ENCODE peak calls at places on chromosomes 1 and 21, in four cellular contexts. P is GM23248, M is cardiac muscle cell, T is aorta. A is an unnamed sample.

GRCh38 chr1:216910081-216910840 is 187.0 kb upstream of the ESRRG start:
- DNase-seq in M (no peak), T (no peak), P (no peak), A (no peak)

GRCh38 chr1:109928591-109929111 is 18.0 kb downstream of the CSF1 start:
- DNase-seq in P (peak), M (peak), T (peak), A (no peak)

GRCh38 chr1:3501856-3502665 is 47.6 kb downstream of the ARHGEF16 start:
- DNase-seq in M (peak), P (peak), T (peak), A (no peak)

GRCh38 chr1:32393832-32394140 is 455 bp downstream of the BSDC1 start:
- DNase-seq in P (peak), M (no peak), T (no peak), A (no peak)

GRCh38 chr1:6472391-6472790 is 6.4 kb upstream of the TNFRSF25 start:
- DNase-seq in P (no peak), T (no peak), M (no peak), A (no peak)

GRCh38 chr1:15940110-15941043 is 35.5 kb downstream of the ZBTB17 start:
- DNase-seq in M (no peak), T (no peak), P (no peak), A (no peak)

GRCh38 chr1:210728437-210729149 is 399.9 kb downstream of the HHAT start:
- DNase-seq in T (no peak), M (no peak), P (no peak), A (no peak)

GRCh38 chr1:200741808-200742207 is 3.1 kb downstream of the CAMSAP2 start:
- DNase-seq in M (no peak), P (peak), T (no peak), A (no peak)

GRCh38 chr1:173503391-173503790 is 26.3 kb downstream of the PRDX6 start:
- DNase-seq in P (peak), M (peak), T (no peak), A (no peak)

GRCh38 chr1:201759194-201759814 is 69.7 kb upstream of the IPO9 start:
- DNase-seq in P (peak), M (no peak), T (no peak), A (no peak)

GRCh38 chr1:220274122-220274855 is 2.0 kb upstream of the RAB3GAP2 start:
- DNase-seq in T (no peak), M (no peak), P (peak), A (no peak)

GRCh38 chr1:30888391-30888790 is 20.2 kb downstream of the SDC3 start:
- DNase-seq in M (peak), P (peak), T (peak), A (no peak)

GRCh38 chr1:71046891-71047634 is 553 bp downstream of the PTGER3 start:
- DNase-seq in P (peak), M (no peak), T (peak), A (no peak)

GRCh38 chr1:24705260-24706073 is 39.8 kb upstream of the CLIC4 start:
- DNase-seq in M (peak), T (peak), P (peak), A (no peak)

GRCh38 chr1:101200513-101200912 is 36.3 kb upstream of the S1PR1 start:
- DNase-seq in T (no peak), P (peak), M (no peak), A (no peak)

GRCh38 chr1:46769028-46769740 is 29.7 kb upstream of the CYP4B1 start:
- DNase-seq in M (no peak), T (no peak), P (no peak), A (no peak)

GRCh38 chr1:107196973-107197562 is 56.2 kb downstream of the NTNG1 start:
- DNase-seq in M (peak), T (no peak), P (peak), A (peak)

GRCh38 chr1:207981976-207982375 is 71.1 kb upstream of the CD34 start:
- DNase-seq in T (no peak), M (peak), P (peak), A (peak)

GRCh38 chr1:223712856-223713494 is 636 bp downstream of the CAPN2 start:
- DNase-seq in P (peak), T (peak), M (peak), A (no peak)

GRCh38 chr1:186337554-186337953 is 37.5 kb downstream of the TPR start:
- DNase-seq in T (no peak), P (no peak), M (no peak), A (no peak)

GRCh38 chr1:246306415-246307037 is 200.6 kb downstream of the SMYD3 start:
- DNase-seq in T (no peak), M (no peak), P (peak), A (no peak)

GRCh38 chr21:42942244-42942643 is 16.8 kb upstream of the ERVH48-1 start:
- DNase-seq in T (no peak), M (no peak), P (no peak), A (no peak)

GRCh38 chr1:85585845-85586244 is 5.3 kb downstream of the CCN1 start:
- DNase-seq in P (peak), M (no peak), T (no peak), A (no peak)

GRCh38 chr21:35674895-35675470 is 385.3 kb downstream of the SETD4 start:
- DNase-seq in M (no peak), P (peak), T (no peak), A (peak)

GRCh38 chr1:31564606-31564989 is 11.7 kb upstream of the TINAGL1 start:
- DNase-seq in P (peak), M (no peak), T (no peak), A (no peak)

GRCh38 chr1:154199563-154199879 is 6.6 kb downstream of the CFAP141 start:
- DNase-seq in T (no peak), P (peak), M (no peak), A (no peak)

GRCh38 chr1:207393610-207394009 is 60.5 kb upstream of the CR2 start:
- DNase-seq in P (peak), T (no peak), M (no peak), A (no peak)

GRCh38 chr1:37824001-37824400 is 16.0 kb upstream of the YRDC start:
- DNase-seq in M (no peak), P (no peak), T (no peak), A (no peak)

GRCh38 chr1:37822942-37823865 is 15.2 kb upstream of the YRDC start:
- DNase-seq in M (no peak), P (peak), T (no peak), A (no peak)

GRCh38 chr1:37828410-37829074 is 20.5 kb upstream of the YRDC start:
- DNase-seq in M (no peak), P (no peak), T (no peak), A (no peak)

GRCh38 chr1:37831109-37831508 is 23.1 kb upstream of the YRDC start:
- DNase-seq in T (no peak), M (no peak), P (no peak), A (no peak)

DNA sequence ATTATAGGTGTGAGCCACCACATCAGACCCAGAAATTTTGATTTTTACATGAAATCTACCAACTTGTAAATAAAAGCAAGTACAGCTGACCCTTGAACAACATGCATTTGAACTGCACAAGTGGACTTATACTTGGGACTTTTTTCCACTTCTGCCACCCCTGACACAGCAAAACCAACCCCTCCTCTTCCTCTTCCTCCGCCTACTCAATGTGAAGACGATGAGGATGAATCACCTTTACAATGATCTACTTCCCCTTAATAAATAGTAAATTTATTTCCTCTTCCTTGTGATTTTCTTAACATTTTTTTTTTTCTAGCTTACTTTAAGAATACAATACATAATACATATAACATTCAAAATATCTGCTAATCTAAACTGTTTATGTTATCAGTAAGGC is 17.5 kb upstream of the YRDC start:
- DNase-seq in T (no peak), P (no peak), M (no peak), A (no peak)
- H3K4me3 ChIP-seq in T (no peak), P (no peak), M (no peak), A (no peak)

DNA sequence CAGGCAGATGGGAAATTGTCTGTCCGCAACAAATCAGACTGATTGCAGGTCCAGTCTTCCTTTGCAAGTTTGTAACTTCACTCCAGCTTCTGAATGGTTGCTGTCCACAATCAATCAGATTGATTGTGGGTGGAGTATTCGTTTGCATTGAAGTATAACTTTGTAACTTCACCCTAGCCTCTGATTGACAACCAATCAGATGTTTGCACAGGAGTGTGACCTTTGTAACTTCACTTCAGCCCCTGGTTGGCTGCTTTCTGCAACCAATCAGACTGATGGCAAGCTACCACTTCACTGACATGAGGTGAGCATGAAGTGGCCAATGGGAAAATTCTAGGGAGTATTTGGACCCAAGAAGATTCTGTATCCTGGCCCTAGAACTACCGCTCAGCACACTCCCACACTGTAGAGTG is 25.7 kb downstream of the OR10J1 start:
- DNase-seq in P (no peak), T (no peak), M (no peak), A (no peak)
- H3K4me3 ChIP-seq in P (no peak), T (no peak), M (no peak), A (no peak)

DNA sequence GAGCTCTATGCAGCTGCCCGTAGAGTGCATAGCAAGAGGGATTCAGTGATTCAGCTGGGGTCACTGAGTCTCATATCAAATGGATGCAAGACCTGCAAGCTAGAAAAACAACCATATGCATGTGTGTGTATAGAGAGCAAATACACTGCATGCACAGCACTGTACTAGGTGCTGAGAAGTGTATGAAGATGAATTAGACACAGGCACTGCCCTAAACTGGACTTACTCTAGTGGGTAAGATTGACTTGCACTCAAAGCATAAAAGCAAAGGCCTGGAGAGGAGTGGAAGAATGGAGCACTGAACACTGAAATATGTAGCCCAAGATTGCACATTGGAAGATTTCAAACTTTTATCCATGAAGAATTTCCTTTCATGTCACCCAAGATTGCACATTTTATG is 5.5 kb upstream of the GBP1 start:
- DNase-seq in M (no peak), P (peak), T (no peak), A (no peak)
- H3K4me3 ChIP-seq in M (no peak), P (peak), T (no peak), A (no peak)

GRCh38 chr1:27536767-27537166 is 46.8 kb upstream of the WASF2 start:
- DNase-seq in M (peak), T (peak), P (peak), A (no peak)
- H3K4me3 ChIP-seq in M (no peak), T (no peak), P (no peak), A (no peak)

GRCh38 chr1:192739476-192740184 is 69.2 kb upstream of the RGS2 start:
- DNase-seq in M (no peak), P (no peak), T (no peak), A (no peak)
- H3K4me3 ChIP-seq in M (no peak), P (no peak), T (no peak), A (no peak)

GRCh38 chr1:94961994-94962744 is 35.3 kb upstream of the CNN3 start:
- DNase-seq in M (no peak), P (peak), T (no peak), A (no peak)
- H3K4me3 ChIP-seq in M (no peak), P (peak), T (no peak), A (no peak)

GRCh38 chr1:44256762-44257554 is 43.7 kb downstream of the DMAP1 start:
- DNase-seq in M (no peak), P (no peak), T (no peak), A (no peak)
- H3K4me3 ChIP-seq in M (no peak), P (no peak), T (no peak), A (no peak)

DNA sequence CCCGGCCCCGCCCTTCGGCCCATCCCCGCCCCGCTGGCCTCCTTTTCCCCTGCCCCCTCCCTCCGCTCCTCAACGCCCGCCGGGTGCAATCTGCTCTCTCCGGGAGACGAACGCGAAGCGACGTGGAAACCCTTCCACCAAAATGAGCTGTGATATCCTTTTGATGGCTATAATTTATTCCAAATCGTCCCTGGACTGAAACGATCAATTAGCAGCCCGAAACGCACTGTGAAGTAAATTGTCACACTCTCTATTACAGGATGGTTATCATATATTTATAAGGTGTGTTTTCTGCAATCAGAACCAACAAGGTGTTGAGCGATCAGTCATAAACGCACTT is 134.6 kb upstream of the BARHL2 start:
- DNase-seq in T (no peak), P (no peak), M (no peak), A (no peak)
- H3K4me3 ChIP-seq in T (peak), P (peak), M (peak), A (peak)

A was measured in Jurkat, Clone E6-1.